ENCODE peak calls at places on chromosomes 11 and 22, in five cellular contexts. E, J, O, W and K are unnamed samples.
A peak's percentile ranks its signal among the peaks of the same experiment; 100 is the strongest.

GRCh38 chr11:80727315-80727714 is 1286.5 kb upstream of the TENM4 start:
- DNase-seq in E (no peak), J (no peak), O (no peak), W (peak; percentile 45), K (peak; percentile 61)

GRCh38 chr11:125228425-125228824 is 63.9 kb downstream of the PKNOX2 start:
- DNase-seq in E (no peak), J (no peak), O (no peak), W (no peak), K (no peak)

GRCh38 chr11:94845622-94846021 is 77.5 kb downstream of the AMOTL1 start:
- DNase-seq in E (no peak), J (no peak), O (peak; percentile 89), W (peak; percentile 84), K (no peak)

GRCh38 chr22:25966448-25966913 is 202.8 kb upstream of the SEZ6L start:
- DNase-seq in E (no peak), J (no peak), O (no peak), W (no peak), K (no peak)

GRCh38 chr11:77075425-77075905 is 8.7 kb downstream of the CAPN5 start:
- DNase-seq in E (no peak), J (no peak), O (no peak), W (no peak), K (no peak)

GRCh38 chr11:86749376-86749775 is 51.0 kb upstream of the PRSS23 start:
- DNase-seq in E (no peak), J (no peak), O (no peak), W (no peak), K (peak; percentile 45)

GRCh38 chr11:130666781-130667251 is 218.4 kb downstream of the ADAMTS15 start:
- DNase-seq in E (no peak), J (no peak), O (peak; percentile 51), W (peak; percentile 68), K (no peak)

GRCh38 chr11:121466063-121466794 is 13.5 kb upstream of the SORL1-AS1 start:
- DNase-seq in E (peak; percentile 86), J (peak; percentile 93), O (peak; percentile 95), W (peak; percentile 93), K (peak; percentile 92)

GRCh38 chr11:44575288-44575672 is 9.8 kb downstream of the CD82 start:
- DNase-seq in E (no peak), J (no peak), O (peak; percentile 90), W (no peak), K (no peak)

GRCh38 chr11:2091786-2092463 is 47.3 kb downstream of the IGF2 start:
- DNase-seq in E (no peak), J (no peak), O (no peak), W (no peak), K (no peak)

GRCh38 chr11:72078477-72078876 is 1.9 kb downstream of the NUMA1 start:
- DNase-seq in E (no peak), J (no peak), O (peak; percentile 26), W (no peak), K (no peak)

GRCh38 chr22:30054067-30054763 is 26.0 kb upstream of the HORMAD2 start:
- DNase-seq in E (no peak), J (no peak), O (no peak), W (no peak), K (no peak)

GRCh38 chr22:17872491-17872890 is 98.2 kb upstream of the BID start:
- DNase-seq in E (no peak), J (no peak), O (peak; percentile 11), W (no peak), K (no peak)

GRCh38 chr11:75421035-75421602 is 11.9 kb downstream of the KLHL35 start:
- DNase-seq in E (no peak), J (no peak), O (no peak), W (no peak), K (no peak)

GRCh38 chr11:124276081-124276480 is 19.9 kb downstream of the OR8G5 start:
- DNase-seq in E (no peak), J (no peak), O (peak; percentile 82), W (peak; percentile 66), K (no peak)

GRCh38 chr11:1772270-1773130 is 8.8 kb upstream of the CTSD start:
- DNase-seq in E (peak; percentile 95), J (peak; percentile 62), O (peak; percentile 91), W (peak; percentile 95), K (peak; percentile 80)

GRCh38 chr11:55726715-55727324 is 46.4 kb upstream of the OR5D13 start:
- DNase-seq in E (no peak), J (no peak), O (no peak), W (no peak), K (no peak)

GRCh38 chr11:107716884-107717532 is 5.2 kb upstream of the SLN start:
- DNase-seq in E (no peak), J (no peak), O (no peak), W (no peak), K (no peak)

GRCh38 chr22:20520093-20520511 is 12.7 kb downstream of the MED15 start:
- DNase-seq in E (no peak), J (no peak), O (peak; percentile 82), W (peak; percentile 33), K (no peak)

GRCh38 chr11:96310236-96310635 is 32.8 kb downstream of the MAML2 start:
- DNase-seq in E (no peak), J (no peak), O (no peak), W (no peak), K (no peak)
- H3K4me2 ChIP-seq in E (peak overlapping the region; percentile 65), J (peak overlapping the region; percentile 77), O (no peak overlapping the region), W (no peak overlapping the region), K (no peak overlapping the region)

GRCh38 chr11:62787005-62787759 is at the start of gene TMEM179B:
- DNase-seq in E (peak; percentile 93), J (peak; percentile 98), O (peak; percentile 98), W (peak; percentile 97), K (peak; percentile 98)

GRCh38 chr11:62789576-62789975 is 2.2 kb downstream of the TMEM223 start:
- DNase-seq in E (no peak), J (no peak), O (no peak), W (no peak), K (no peak)

GRCh38 chr11:62791501-62792192 is at the start of gene TMEM223:
- DNase-seq in E (peak; percentile 79), J (peak; percentile 47), O (peak; percentile 72), W (peak; percentile 75), K (peak; percentile 89)

GRCh38 chr11:62786318-62787004 is 741 bp upstream of the TMEM179B start:
- DNase-seq in E (peak; percentile 92), J (peak; percentile 67), O (peak; percentile 68), W (peak; percentile 78), K (peak; percentile 95)

GRCh38 chr11:62788991-62789390 is 1.8 kb downstream of the TMEM179B start:
- DNase-seq in E (no peak), J (no peak), O (no peak), W (no peak), K (peak; percentile 59)
- H3K4me2 ChIP-seq in E (peak overlapping the region; percentile 60), J (peak overlapping the region; percentile 91), O (no peak overlapping the region), W (no peak overlapping the region), K (no peak overlapping the region)

GRCh38 chr22:42856179-42856864 is 751 bp downstream of the ARFGAP3 start:
- DNase-seq in E (no peak), J (no peak), O (peak; percentile 22), W (peak; percentile 36), K (no peak)

GRCh38 chr22:42856865-42857704 is at the start of gene ARFGAP3:
- DNase-seq in E (peak; percentile 72), J (peak; percentile 78), O (peak; percentile 91), W (peak; percentile 91), K (peak; percentile 94)

GRCh38 chr22:42855726-42856125 is 1.3 kb downstream of the ARFGAP3 start:
- DNase-seq in E (no peak), J (no peak), O (no peak), W (no peak), K (no peak)

GRCh38 chr22:42855211-42855610 is 1.9 kb downstream of the ARFGAP3 start:
- DNase-seq in E (no peak), J (no peak), O (no peak), W (no peak), K (no peak)

DNA sequence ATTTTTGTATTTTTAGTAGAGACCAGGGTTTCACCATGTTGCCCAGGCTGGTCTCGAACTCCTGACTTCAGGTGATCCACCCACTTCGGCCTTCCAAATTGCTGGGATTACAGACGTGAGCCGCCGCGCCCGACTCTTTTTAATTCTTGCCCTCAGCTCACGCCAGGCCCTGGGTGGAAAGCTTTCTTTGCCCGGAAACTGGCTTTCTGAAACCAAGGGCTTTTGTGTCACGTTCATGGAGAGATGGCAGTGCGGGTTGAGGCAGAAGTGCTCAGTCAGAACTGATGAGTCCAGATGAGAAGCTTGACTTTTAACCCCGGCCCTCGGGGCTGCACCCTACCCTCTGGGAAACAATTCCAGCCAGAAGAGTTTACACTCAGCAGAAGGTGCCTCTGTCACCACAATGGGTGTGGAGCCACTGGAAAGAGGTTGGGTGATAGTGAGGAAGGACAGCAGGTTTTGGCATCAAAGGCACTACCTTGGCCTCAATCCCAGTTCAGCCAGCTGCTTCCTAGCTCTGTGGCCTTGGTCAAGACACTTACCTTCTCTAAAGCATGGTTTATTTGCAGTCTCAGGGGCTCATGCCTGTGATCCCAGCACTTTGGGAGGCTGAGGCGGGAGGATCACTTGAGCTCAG is 890 bp upstream of the ARFGAP3 start:
- DNase-seq in E (no peak), J (no peak), O (no peak), W (no peak), K (no peak)
- H3K4me2 ChIP-seq in E (no peak overlapping the region), J (no peak overlapping the region), O (no peak overlapping the region), W (no peak overlapping the region), K (no peak overlapping the region)

GRCh38 chr11:69291459-69292110 is 2.4 kb upstream of the MYEOV start:
- DNase-seq in E (no peak), J (no peak), O (no peak), W (no peak), K (no peak)

GRCh38 chr11:69287968-69288882 is 5.7 kb upstream of the MYEOV start:
- DNase-seq in E (no peak), J (no peak), O (no peak), W (no peak), K (no peak)

GRCh38 chr11:69286358-69287327 is 7.3 kb upstream of the MYEOV start:
- DNase-seq in E (no peak), J (no peak), O (no peak), W (no peak), K (peak; percentile 41)

GRCh38 chr11:69290791-69291190 is 3.2 kb upstream of the MYEOV start:
- DNase-seq in E (no peak), J (no peak), O (no peak), W (no peak), K (no peak)

GRCh38 chr11:69288883-69289242 is 5.1 kb upstream of the MYEOV start:
- DNase-seq in E (no peak), J (no peak), O (no peak), W (no peak), K (no peak)
- H3K4me2 ChIP-seq in E (no peak overlapping the region), J (no peak overlapping the region), O (no peak overlapping the region), W (no peak overlapping the region), K (no peak overlapping the region)